ENCODE peak calls at places on chromosomes 1 and 21, in four cellular contexts. X is ovary, K is GM03348, D is activated T-cell treated with anti-CD3 and anti-CD28 coated beads for 24 hours. V is an unnamed sample.

GRCh38 chr1:222167111-222167510 is 380.8 kb downstream of the HHIPL2 start:
- DNase-seq in D (no peak), X (no peak), K (peak), V (peak)

GRCh38 chr21:40901690-40902089 is 54.7 kb upstream of the DSCAM start:
- DNase-seq in K (no peak), D (no peak), X (no peak), V (no peak)

GRCh38 chr21:45471229-45472052 is 66.5 kb downstream of the COL18A1 start:
- DNase-seq in D (no peak), X (no peak), K (peak), V (peak)

GRCh38 chr1:1431845-1432565 is 3.5 kb upstream of the VWA1 start:
- DNase-seq in K (peak), D (no peak), X (peak), V (no peak)

GRCh38 chr1:218816999-218817398 is 356.7 kb upstream of the LYPLAL1 start:
- DNase-seq in D (no peak), X (peak), K (no peak), V (no peak)

GRCh38 chr1:1137256-1138045 is 21.6 kb upstream of the C1orf159 start:
- DNase-seq in D (peak), K (no peak), X (no peak), V (no peak)

GRCh38 chr1:9892563-9893528 is 17.2 kb downstream of the CTNNBIP1 start:
- DNase-seq in D (no peak), X (no peak), K (peak), V (peak)

GRCh38 chr21:42171091-42172053 is 47.6 kb upstream of the ABCG1 start:
- DNase-seq in K (no peak), X (no peak), D (no peak), V (no peak)

GRCh38 chr1:198848649-198849048 is 209.8 kb downstream of the PTPRC start:
- DNase-seq in D (no peak), K (no peak), X (no peak), V (no peak)

GRCh38 chr1:169132512-169133227 is 26.2 kb downstream of the ATP1B1 start:
- DNase-seq in X (no peak), D (no peak), K (no peak), V (no peak)

GRCh38 chr1:5927506-5928370 is 64.5 kb downstream of the NPHP4 start:
- DNase-seq in D (no peak), X (peak), K (no peak), V (no peak)

GRCh38 chr1:47776554-47777156 is 220.5 kb downstream of the TRABD2B start:
- DNase-seq in D (no peak), K (no peak), X (no peak), V (no peak)

GRCh38 chr21:41966872-41967621 is 13.2 kb upstream of the C2CD2 start:
- DNase-seq in K (no peak), D (no peak), X (no peak), V (no peak)

GRCh38 chr21:40166291-40166843 is 299.1 kb downstream of the PCP4 start:
- DNase-seq in K (no peak), D (no peak), X (no peak), V (no peak)